ENCODE peak calls at places on chromosomes 2 and 18, in five cellular contexts. S is stomach, Z is GM23248, J is astrocyte, X is heart left ventricle. I is an unnamed sample. For H3K36me3 and H3K4me1, the result is how much of the 10 kb centered on the place peaks cover.

GRCh38 chr18:78679061-78679460 is 300.6 kb upstream of the SALL3 start:
- DNase-seq in X (no peak), J (no peak), Z (no peak), S (peak), I (no peak)

GRCh38 chr2:226483745-226484619 is 315.6 kb downstream of the IRS1 start:
- DNase-seq in Z (peak), J (peak), S (no peak), X (no peak), I (no peak)

GRCh38 chr2:239305222-239305575 is 95.6 kb downstream of the HDAC4 start:
- DNase-seq in Z (no peak), X (no peak), J (no peak), S (no peak), I (no peak)

GRCh38 chr2:54897420-54898310 is 152.6 kb downstream of the RTN4 start:
- DNase-seq in J (no peak), S (no peak), Z (no peak), X (no peak), I (no peak)

GRCh38 chr2:1743396-1744150 is 742 bp downstream of the PXDN start:
- DNase-seq in Z (peak), X (no peak), J (peak), S (no peak), I (peak)

GRCh38 chr18:23872701-23873550 is 141.6 kb upstream of the TTC39C start:
- DNase-seq in X (no peak), J (no peak), S (peak), Z (no peak), I (no peak)

GRCh38 chr2:187138240-187138639 is 289.3 kb upstream of the ZSWIM2 start:
- DNase-seq in X (peak), S (no peak), J (peak), Z (peak), I (peak)

GRCh38 chr2:223538920-223539440 is 63.2 kb downstream of the SCG2 start:
- DNase-seq in X (peak), Z (no peak), J (no peak), S (no peak), I (peak)

GRCh38 chr2:119474371-119475224 is 42.9 kb downstream of the TMEM37 start:
- DNase-seq in Z (no peak), X (no peak), J (no peak), S (peak), I (no peak)

GRCh38 chr2:23621616-23622015 is 236.6 kb downstream of the KLHL29 start:
- DNase-seq in J (no peak), X (no peak), Z (no peak), S (no peak), I (no peak)

GRCh38 chr2:128412181-128412871 is 93.7 kb upstream of the HS6ST1 start:
- DNase-seq in Z (no peak), S (peak), X (no peak), J (peak), I (no peak)

GRCh38 chr2:45406626-45407025 is 204.4 kb downstream of the SRBD1 start:
- DNase-seq in Z (no peak), S (no peak), X (no peak), J (no peak), I (peak)

GRCh38 chr2:86223682-86224560 is 24.7 kb downstream of the MRPL35 start:
- DNase-seq in X (peak), Z (peak), J (peak), S (no peak), I (no peak)

GRCh38 chr2:37797081-37797480 is 125.6 kb upstream of the CDC42EP3 start:
- DNase-seq in S (no peak), Z (peak), J (peak), X (no peak), I (no peak)

GRCh38 chr18:13237641-13238040 is 19.1 kb downstream of the LDLRAD4 start:
- DNase-seq in Z (no peak), S (no peak), J (no peak), X (no peak), I (no peak)

GRCh38 chr18:63878343-63878742 is 9.2 kb upstream of the SERPINB2 start:
- DNase-seq in S (no peak), Z (peak), J (no peak), X (no peak), I (peak)

GRCh38 chr2:29361255-29361654 is 246.0 kb downstream of the CLIP4 start:
- DNase-seq in X (no peak), Z (no peak), J (peak), S (no peak), I (peak)

GRCh38 chr18:39624934-39625333 is 2059.3 kb upstream of the CELF4 start:
- DNase-seq in X (no peak), J (peak), S (no peak), Z (peak), I (no peak)

GRCh38 chr2:67156796-67157195 is 240.3 kb upstream of the ETAA1 start:
- DNase-seq in X (no peak), S (no peak), J (no peak), Z (no peak), I (no peak)

GRCh38 chr18:64238076-64238475 is 89.2 kb upstream of the LINC00305 start:
- DNase-seq in S (no peak), J (no peak), Z (no peak), X (no peak), I (no peak)

GRCh38 chr2:203225423-203226039 is 13.3 kb upstream of the CYP20A1 start:
- DNase-seq in Z (peak), X (no peak), J (no peak), S (no peak), I (peak)

GRCh38 chr2:172281648-172282576 is 145.5 kb upstream of the ITGA6 start:
- DNase-seq in J (peak), Z (peak), S (no peak), X (no peak), I (no peak)

GRCh38 chr2:156343940-156344301 is 11.4 kb upstream of the NR4A2 start:
- DNase-seq in J (peak), Z (peak), X (no peak), S (no peak), I (no peak)

GRCh38 chr2:69184224-69184623 is 171.2 kb downstream of the ANTXR1 start:
- DNase-seq in J (no peak), S (no peak), Z (peak), X (no peak), I (no peak)

GRCh38 chr2:45469314-45470099 is 141.6 kb downstream of the SRBD1 start:
- DNase-seq in S (no peak), X (no peak), J (no peak), Z (no peak), I (no peak)

GRCh38 chr2:237496428-237496827 is 9.4 kb downstream of the MLPH start:
- DNase-seq in Z (no peak), J (no peak), X (no peak), S (no peak), I (no peak)

GRCh38 chr2:238122287-238123217 is 15.9 kb upstream of the KLHL30 start:
- DNase-seq in S (no peak), Z (no peak), J (no peak), X (peak), I (no peak)

GRCh38 chr2:109320195-109320935 is 191.4 kb downstream of the SH3RF3 start:
- DNase-seq in S (no peak), Z (no peak), J (no peak), X (no peak), I (no peak)

GRCh38 chr2:208142255-208142924 is 3.6 kb downstream of the CRYGB start:
- DNase-seq in S (no peak), J (peak), X (no peak), Z (peak), I (peak)

GRCh38 chr18:34659579-34660517 is 50.2 kb upstream of the DTNA start:
- DNase-seq in J (peak), S (peak), Z (peak), X (peak), I (peak)

GRCh38 chr2:201149064-201149820 is 33.3 kb downstream of the CFLAR start:
- DNase-seq in Z (peak), S (no peak), X (no peak), J (peak), I (no peak)

GRCh38 chr2:30736461-30737325 is 70.6 kb downstream of the CAPN13 start:
- DNase-seq in S (no peak), J (no peak), Z (no peak), X (no peak), I (no peak)

GRCh38 chr2:67486041-67486796 is 89.1 kb downstream of the ETAA1 start:
- DNase-seq in X (peak), Z (peak), S (peak), J (peak), I (no peak)

GRCh38 chr2:202335791-202336467 is 40.2 kb upstream of the BMPR2 start:
- DNase-seq in X (no peak), Z (peak), S (no peak), J (no peak), I (peak)

GRCh38 chr2:48471048-48471474 is 58.9 kb upstream of the STON1 start:
- DNase-seq in J (peak), Z (peak), X (no peak), S (no peak), I (peak)

GRCh38 chr2:65112630-65113029 is 17.3 kb downstream of the RAB1A start:
- DNase-seq in J (no peak), Z (no peak), S (no peak), X (no peak), I (no peak)

GRCh38 chr2:96524482-96525210 is 11.9 kb upstream of the ARID5A start:
- DNase-seq in J (no peak), Z (no peak), X (no peak), S (no peak), I (no peak)

GRCh38 chr2:127293386-127293757 is 572 bp downstream of the ERCC3 start:
- DNase-seq in X (no peak), Z (peak), J (no peak), S (no peak), I (no peak)
- H3K36me3 ChIP-seq in X (under half), Z (under half), J (under half), S (under half), I (under half)

DNA sequence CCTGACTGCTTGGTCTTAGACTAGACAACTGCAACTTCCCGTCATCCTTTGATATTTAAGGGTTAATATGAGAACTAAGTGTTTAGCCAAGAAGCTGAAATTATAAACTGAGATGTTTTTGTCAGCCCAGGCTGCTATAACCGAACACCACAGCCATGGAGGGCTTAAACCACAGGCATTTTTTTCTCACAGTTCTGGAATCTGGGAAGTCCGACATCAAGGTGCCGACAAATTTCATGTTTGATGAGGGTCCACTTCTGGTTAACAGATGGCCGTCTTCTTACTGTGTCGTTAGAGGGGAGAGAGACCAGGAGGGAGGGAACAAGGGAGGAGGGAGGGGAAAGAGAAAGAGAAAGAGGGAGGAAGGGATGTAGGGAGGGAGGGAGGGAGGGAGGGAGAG is 6.5 kb upstream of the CNDP2 start:
- DNase-seq in J (peak), X (no peak), Z (peak), S (no peak), I (no peak)
- H3K4me3 ChIP-seq in J (no peak), X (no peak), Z (peak), S (no peak), I (no peak)

GRCh38 chr2:196481323-196481695 is 158.2 kb upstream of the CCDC150 start:
- DNase-seq in Z (peak), S (no peak), J (peak), X (no peak), I (no peak)

GRCh38 chr2:196487426-196487825 is 152.1 kb upstream of the CCDC150 start:
- DNase-seq in J (no peak), Z (peak), X (peak), S (no peak), I (no peak)

GRCh38 chr2:196482119-196483065 is 157.1 kb upstream of the CCDC150 start:
- DNase-seq in X (peak), J (peak), Z (peak), S (no peak), I (no peak)

GRCh38 chr2:196489366-196489765 is 150.1 kb upstream of the CCDC150 start:
- DNase-seq in S (no peak), Z (no peak), J (no peak), X (no peak), I (no peak)

DNA sequence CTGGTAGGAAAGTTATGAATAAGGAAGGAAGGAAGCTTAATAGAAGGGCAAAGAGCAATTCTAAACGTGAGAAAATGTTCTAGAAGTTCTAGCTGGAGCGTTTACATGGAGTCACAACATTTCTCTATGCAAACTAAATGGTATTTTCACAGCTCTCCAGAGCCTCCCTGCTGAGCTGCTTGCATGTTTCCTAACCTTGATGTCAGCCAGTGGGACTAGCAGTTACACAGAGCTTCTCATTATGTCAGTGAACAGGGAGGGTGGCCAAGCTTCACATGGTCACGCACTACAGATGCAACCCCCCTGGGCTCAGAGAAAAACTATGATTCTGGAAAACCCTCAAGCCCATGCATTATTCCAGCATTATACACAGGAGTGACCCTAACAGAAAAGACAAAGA is 153.4 kb upstream of the CCDC150 start:
- DNase-seq in J (no peak), S (no peak), X (peak), Z (peak), I (no peak)
- H3K4me1 ChIP-seq in J (under half), S (under half), X (under half), Z (under half), I (under half)

DNA sequence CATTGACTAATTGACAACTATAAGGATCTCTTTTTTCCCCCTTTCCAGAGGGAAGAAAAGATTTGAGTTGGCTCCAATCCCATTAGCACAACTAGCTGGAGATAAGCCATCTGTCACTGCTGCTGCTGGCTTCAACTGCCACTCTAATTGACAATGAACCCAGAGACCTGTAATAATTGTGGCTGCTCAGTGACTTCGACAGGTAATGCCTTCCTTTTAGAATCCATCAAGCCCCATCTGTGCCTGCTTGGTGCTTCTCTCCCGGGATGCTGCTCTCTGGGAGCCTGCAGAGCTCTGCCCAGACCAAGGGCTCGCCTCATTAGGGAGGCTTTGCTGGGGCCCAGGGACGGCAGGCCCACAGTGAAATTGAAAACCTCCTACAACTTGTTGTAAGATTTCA is 376.7 kb upstream of the SOX11 start:
- DNase-seq in J (no peak), S (no peak), Z (no peak), X (no peak), I (no peak)
- H3K36me3 ChIP-seq in J (under half), S (under half), Z (under half), X (under half), I (under half)

GRCh38 chr2:84782717-84783442 is 98.0 kb downstream of the TRABD2A start:
- DNase-seq in Z (peak), J (no peak), S (no peak), X (no peak), I (no peak)
- H3K4me3 ChIP-seq in Z (no peak), J (no peak), S (no peak), X (no peak), I (no peak)

GRCh38 chr2:46568212-46569009 is 89.0 kb downstream of the TMEM247 start:
- DNase-seq in X (peak), Z (no peak), S (no peak), J (peak), I (no peak)
- H3K4me1 ChIP-seq in X (half or more), Z (under half), S (under half), J (under half), I (under half)

GRCh38 chr2:43905871-43906270 is 67.1 kb downstream of the ABCG8 start:
- DNase-seq in J (peak), Z (no peak), X (no peak), S (no peak), I (no peak)
- H3K36me3 ChIP-seq in J (under half), Z (under half), X (half or more), S (under half), I (half or more)